ENCODE peak calls at places on chromosomes 5 and 9, in six cellular contexts. T is NB4, L is IMR-90, C is HCT116, F is Peyer's patch, O is brain microvascular endothelial cell. M is an unnamed sample.
A peak's percentile ranks its signal among the peaks of the same experiment; 100 is the strongest.

GRCh38 chr5:140420226-140420570 is 18.6 kb downstream of the ANKHD1 start:
- DNase-seq in L (no peak), T (peak; percentile 14), F (no peak), O (no peak), C (no peak), M (no peak)

GRCh38 chr5:78236046-78236445 is 58.5 kb downstream of the AP3B1 start:
- DNase-seq in T (no peak), L (peak; percentile 24), F (no peak), O (no peak), C (no peak), M (no peak)

GRCh38 chr5:113748403-113748802 is 234.9 kb downstream of the YTHDC2 start:
- DNase-seq in O (no peak), F (no peak), T (no peak), C (no peak), L (no peak), M (no peak)

GRCh38 chr9:84154320-84154719 is 173.7 kb downstream of the RMI1 start:
- DNase-seq in F (no peak), C (no peak), L (peak; percentile 61), T (no peak), O (no peak), M (peak; percentile 27)

GRCh38 chr9:129889936-129890717 is 54.9 kb downstream of the USP20 start:
- DNase-seq in L (no peak), O (no peak), F (peak; percentile 55), T (peak; percentile 95), C (no peak), M (no peak)

GRCh38 chr5:115418788-115419187 is 122.3 kb upstream of the CCDC112 start:
- DNase-seq in T (no peak), C (no peak), O (no peak), L (no peak), F (no peak), M (no peak)

GRCh38 chr9:129487658-129488483 is 133.0 kb downstream of the C9orf50 start:
- DNase-seq in O (peak; percentile 70), L (peak; percentile 65), C (no peak), T (peak; percentile 59), F (peak; percentile 64), M (no peak)

GRCh38 chr5:618450-618849 is 6.3 kb downstream of the CEP72 start:
- DNase-seq in L (no peak), F (peak; percentile 8), C (no peak), T (peak; percentile 33), O (no peak), M (no peak)

GRCh38 chr9:113511856-113512761 is 48.6 kb downstream of the RGS3 start:
- DNase-seq in C (no peak), O (peak; percentile 55), F (no peak), L (peak; percentile 73), T (peak; percentile 84), M (no peak)

GRCh38 chr9:122827759-122828090 is 663 bp downstream of the PDCL start:
- DNase-seq in L (peak; percentile 42), O (peak; percentile 51), F (no peak), C (no peak), T (no peak), M (no peak)

GRCh38 chr5:31983851-31984250 is 190.3 kb downstream of the GOLPH3 start:
- DNase-seq in C (no peak), O (no peak), T (no peak), L (no peak), F (no peak), M (peak; percentile 11)

GRCh38 chr9:137478613-137479314 is 19.6 kb upstream of the NSMF start:
- DNase-seq in L (peak; percentile 24), O (no peak), F (no peak), T (no peak), C (no peak), M (no peak)

GRCh38 chr5:28404363-28405071 is 1366.1 kb upstream of the CDH9 start:
- DNase-seq in C (no peak), L (no peak), F (no peak), O (no peak), T (no peak), M (no peak)

GRCh38 chr5:115561176-115561575 is 16.6 kb upstream of the FEM1C start:
- DNase-seq in L (no peak), C (no peak), F (no peak), T (no peak), O (no peak), M (no peak)

GRCh38 chr9:120545691-120546565 is 34.0 kb downstream of the CDK5RAP2 start:
- DNase-seq in F (no peak), L (no peak), T (no peak), C (no peak), O (no peak), M (no peak)

GRCh38 chr5:154858972-154859950 is 834 bp downstream of the CNOT8 start:
- DNase-seq in L (no peak), C (no peak), F (no peak), T (peak; percentile 82), O (no peak), M (no peak)

GRCh38 chr5:179878222-179879002 is 19.8 kb upstream of the MRNIP start:
- DNase-seq in T (no peak), L (no peak), O (no peak), F (peak; percentile 47), C (no peak), M (no peak)

GRCh38 chr5:91652678-91653077 is 269.6 kb upstream of the ARRDC3 start:
- DNase-seq in O (no peak), T (no peak), L (no peak), F (no peak), C (no peak), M (no peak)

GRCh38 chr5:149563461-149563860 is 12.2 kb upstream of the CSNK1A1 start:
- DNase-seq in T (no peak), C (no peak), O (no peak), F (no peak), L (peak; percentile 64), M (no peak)

GRCh38 chr5:142551242-142552067 is 134.4 kb downstream of the FGF1 start:
- DNase-seq in C (no peak), O (no peak), T (no peak), F (peak; percentile 50), L (peak; percentile 22), M (no peak)

GRCh38 chr9:126927419-126927818 is 12.8 kb downstream of the RALGPS1 start:
- DNase-seq in T (no peak), F (no peak), C (no peak), O (no peak), L (no peak), M (no peak)

GRCh38 chr9:134031783-134032182 is 6.5 kb downstream of the BRD3OS start:
- DNase-seq in L (no peak), O (no peak), C (no peak), F (no peak), T (no peak), M (no peak)

GRCh38 chr5:139197710-139198669 is at the start of gene SIL1:
- DNase-seq in F (peak; percentile 99), O (peak; percentile 94), T (peak; percentile 96), L (peak; percentile 93), C (peak; percentile 82), M (peak; percentile 68)

GRCh38 chr5:139194486-139194885 is 3.7 kb downstream of the SIL1 start:
- DNase-seq in C (no peak), F (no peak), O (no peak), L (no peak), T (no peak), M (no peak)

GRCh38 chr5:139188558-139189270 is 9.5 kb downstream of the SIL1 start:
- DNase-seq in L (no peak), C (no peak), T (no peak), O (no peak), F (no peak), M (no peak)

GRCh38 chr5:139190125-139190524 is 8.0 kb downstream of the SIL1 start:
- DNase-seq in C (no peak), F (no peak), T (no peak), O (peak; percentile 84), L (peak; percentile 95), M (no peak)

GRCh38 chr5:139193928-139194327 is 4.2 kb downstream of the SIL1 start:
- DNase-seq in C (no peak), T (peak; percentile 34), F (no peak), O (no peak), L (no peak), M (no peak)
- TF ChIP-seq CTCF in C (peak; percentile 49), T (peak; percentile 27), F (no peak), O (peak; percentile 56), L (peak; percentile 20), M (peak; percentile 22)

DNA sequence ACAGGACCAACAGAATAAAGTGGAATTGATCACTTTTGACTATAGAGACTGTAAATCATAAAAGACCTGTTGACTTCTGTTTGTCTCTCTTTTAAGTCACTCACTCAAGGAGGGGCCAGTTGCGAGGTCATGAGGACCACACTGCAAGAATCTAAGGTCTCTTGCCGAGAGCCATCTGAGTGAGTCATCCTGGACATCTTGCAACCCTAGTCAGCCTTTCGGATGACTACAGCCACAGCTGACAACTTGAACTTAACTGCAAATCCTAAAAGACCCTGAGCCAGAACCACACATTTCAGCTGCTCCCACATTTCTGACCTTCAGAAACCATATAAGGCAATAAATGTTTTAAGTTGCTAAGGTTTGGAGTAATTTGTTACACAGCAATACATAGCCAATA is 129.7 kb upstream of the RAD23B start:
- DNase-seq in L (peak; percentile 16), O (peak; percentile 20), C (no peak), F (no peak), T (no peak), M (no peak)
- H3K4me3 ChIP-seq in L (no peak overlapping the region), O (no peak overlapping the region), C (no peak overlapping the region), F (no peak overlapping the region), T (no peak overlapping the region), M (no peak overlapping the region)

GRCh38 chr5:60960591-60960990 is 15.6 kb downstream of the NDUFAF2 start:
- DNase-seq in O (peak; percentile 25), F (no peak), L (peak; percentile 46), C (peak; percentile 6), T (no peak), M (no peak)
- TF ChIP-seq CTCF in O (peak; percentile 65), F (no peak), L (peak; percentile 62), C (peak; percentile 60), T (peak; percentile 30), M (peak; percentile 58)

DNA sequence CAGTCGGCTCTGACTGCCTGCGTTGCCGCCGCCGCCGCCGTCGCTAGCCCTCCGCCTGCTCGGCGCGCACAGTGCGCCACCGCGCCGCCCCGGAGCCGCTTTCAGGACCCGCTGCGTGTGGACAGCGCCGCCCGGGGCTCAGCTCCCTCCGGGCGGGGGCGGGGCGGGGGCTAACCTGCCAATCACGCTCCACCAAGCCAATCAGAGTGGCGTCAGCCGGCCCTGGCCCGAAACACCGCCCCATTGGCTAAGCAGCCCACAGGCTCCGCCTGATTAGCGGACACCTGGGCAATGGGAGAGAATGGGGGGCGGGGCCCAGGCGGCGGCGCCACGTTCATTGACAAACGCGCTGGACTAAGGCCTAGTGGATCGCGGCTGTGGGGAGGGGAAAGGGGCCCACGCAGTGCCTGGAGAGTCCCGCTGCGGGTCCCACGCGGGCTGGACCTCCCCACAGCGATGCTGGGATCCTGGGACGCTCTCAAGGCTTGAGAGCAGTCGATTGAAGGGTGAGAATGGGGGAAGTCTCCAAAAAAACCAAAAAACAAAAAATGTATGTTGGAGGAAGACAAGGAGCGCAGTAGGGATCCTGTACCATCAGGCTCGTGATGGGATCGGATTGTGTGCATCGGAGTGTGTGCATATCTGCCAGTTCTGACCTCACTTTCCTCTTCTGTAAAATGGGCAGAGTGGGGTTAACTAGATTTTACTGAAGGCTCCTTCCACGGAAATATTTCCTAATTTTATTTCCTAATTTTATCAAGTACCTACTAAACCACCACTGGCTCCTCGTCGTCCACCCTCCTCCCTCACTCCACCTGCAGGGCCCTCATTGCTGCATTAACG is 6.3 kb downstream of the PAX5 start:
- DNase-seq in C (peak; percentile 92), F (peak; percentile 88), T (peak; percentile 94), O (peak; percentile 88), L (peak; percentile 81), M (peak; percentile 13)
- H3K4me3 ChIP-seq in C (peak overlapping the region; percentile 28), F (peak overlapping the region; percentile 44), T (no peak overlapping the region), O (peak overlapping the region; percentile 5), L (no peak overlapping the region), M (no peak overlapping the region)